ENCODE peak calls at places on chromosomes 2 and 18, in ten cellular contexts. G, N, Y, M, O, J, Q, K, H and L are unnamed samples.

GRCh38 chr18:31099490-31100230 is 2.6 kb downstream of the DSC2 start:
- DNase-seq in Y (no peak), K (no peak), G (no peak), O (peak), M (no peak), H (no peak), Q (peak), N (no peak), J (no peak), L (no peak)

GRCh38 chr2:102061286-102061699 is 69.5 kb downstream of the IL1R2 start:
- DNase-seq in K (no peak), G (no peak), H (no peak), Y (no peak), Q (no peak), N (no peak), O (no peak), J (no peak), M (no peak), L (no peak)

GRCh38 chr2:189255711-189256110 is 76.2 kb upstream of the COL5A2 start:
- DNase-seq in Q (no peak), N (no peak), O (no peak), G (no peak), K (no peak), J (no peak), H (no peak), Y (no peak), M (no peak), L (no peak)

GRCh38 chr2:137179542-137179941 is 414.2 kb downstream of the THSD7B start:
- DNase-seq in K (no peak), J (no peak), H (no peak), O (no peak), G (no peak), Q (no peak), N (no peak), M (no peak), Y (no peak), L (no peak)

GRCh38 chr2:238121511-238122286 is 16.8 kb upstream of the KLHL30 start:
- DNase-seq in G (no peak), M (no peak), H (no peak), N (no peak), K (no peak), J (no peak), Q (no peak), O (no peak), Y (no peak), L (no peak)

GRCh38 chr2:25615920-25616319 is 57.5 kb downstream of the DTNB start:
- DNase-seq in N (no peak), G (no peak), J (no peak), H (no peak), K (no peak), M (no peak), O (no peak), Q (no peak), Y (no peak), L (no peak)

GRCh38 chr2:43070676-43071491 is 155.5 kb downstream of the ZFP36L2 start:
- DNase-seq in O (no peak), N (no peak), J (peak), H (peak), K (no peak), Q (peak), Y (no peak), G (no peak), M (no peak), L (peak)

GRCh38 chr2:28776471-28776870 is 24.8 kb downstream of the PPP1CB start:
- DNase-seq in O (no peak), H (no peak), M (no peak), Q (no peak), G (no peak), N (no peak), Y (no peak), J (no peak), K (no peak), L (no peak)

GRCh38 chr18:34976899-34977786 is 64.1 kb upstream of the MAPRE2 start:
- DNase-seq in Q (peak), K (no peak), O (peak), H (peak), Y (peak), M (peak), G (peak), J (peak), N (peak), L (peak)